ENCODE peak calls at places on chromosomes 6 and 20, in six cellular contexts. H is CD8-positive, alpha-beta T cell; T is neural crest cell; Y is astrocyte; F is heart left ventricle; I is suprapubic skin. A is an unnamed sample.

GRCh38 chr20:50172347-50173013 is 18.1 kb upstream of the CEBPB start:
- DNase-seq in H (no peak), T (peak; percentile 73), Y (peak; percentile 55), F (peak; percentile 95), I (peak; percentile 90), A (no peak)

GRCh38 chr6:3962897-3963296 is 113.7 kb downstream of the FAM50B start:
- DNase-seq in H (no peak), T (no peak), Y (no peak), F (no peak), I (no peak), A (no peak)

GRCh38 chr6:102068349-102068748 is 674.8 kb downstream of the GRIK2 start:
- DNase-seq in H (no peak), T (no peak), Y (no peak), F (no peak), I (no peak), A (no peak)

GRCh38 chr20:59164681-59165388 is 1.2 kb downstream of the ZNF831 start:
- DNase-seq in H (no peak), T (no peak), Y (no peak), F (no peak), I (no peak), A (no peak)

GRCh38 chr6:1394591-1395463 is 5.5 kb downstream of the FOXF2 start:
- DNase-seq in H (no peak), T (no peak), Y (no peak), F (no peak), I (no peak), A (no peak)

GRCh38 chr6:33414592-33415271 is 3.2 kb downstream of the CUTA start:
- DNase-seq in H (no peak), T (no peak), Y (no peak), F (no peak), I (peak; percentile 62), A (no peak)

GRCh38 chr20:2846698-2847097 is 6.2 kb downstream of the VPS16 start:
- DNase-seq in H (no peak), T (no peak), Y (no peak), F (no peak), I (no peak), A (no peak)

GRCh38 chr6:31575335-31575901 is at the start of gene TNF:
- DNase-seq in H (peak; percentile 57), T (no peak), Y (no peak), F (peak; percentile 68), I (no peak), A (no peak)

GRCh38 chr20:8155848-8156602 is 24.0 kb downstream of the PLCB1 start:
- DNase-seq in H (no peak), T (no peak), Y (no peak), F (peak; percentile 29), I (no peak), A (no peak)

DNA sequence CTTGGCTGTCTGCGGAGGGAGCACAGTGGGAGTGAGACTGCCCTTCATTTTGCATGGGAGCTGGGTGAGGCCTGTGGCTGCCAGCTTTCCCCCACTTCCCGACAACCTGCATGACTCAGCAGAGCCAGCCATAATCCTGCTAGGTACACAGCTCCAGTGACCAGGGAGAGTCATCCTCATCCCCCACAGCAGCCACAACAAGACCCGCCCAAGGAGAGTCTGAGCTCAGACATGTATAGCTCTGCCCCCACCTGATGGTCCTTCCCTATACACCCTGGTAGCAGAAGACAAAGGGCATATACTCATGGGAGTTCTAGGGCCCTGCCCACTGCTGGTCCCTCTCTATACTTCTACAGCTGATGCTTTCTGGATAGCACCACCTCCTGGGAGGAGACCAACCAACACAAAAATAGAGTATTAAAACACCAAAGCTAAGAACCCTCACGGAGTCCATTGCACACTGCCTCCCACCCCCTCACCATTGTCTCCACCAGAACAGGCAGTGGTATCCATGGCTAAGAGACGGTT is 29.3 kb upstream of the TPD52L1 start:
- DNase-seq in H (no peak), T (no peak), Y (peak; percentile 41), F (no peak), I (no peak), A (no peak)
- TF ChIP-seq CTCF in H (no peak), T (no peak), Y (no peak), F (no peak), I (no peak), A (no peak)

DNA sequence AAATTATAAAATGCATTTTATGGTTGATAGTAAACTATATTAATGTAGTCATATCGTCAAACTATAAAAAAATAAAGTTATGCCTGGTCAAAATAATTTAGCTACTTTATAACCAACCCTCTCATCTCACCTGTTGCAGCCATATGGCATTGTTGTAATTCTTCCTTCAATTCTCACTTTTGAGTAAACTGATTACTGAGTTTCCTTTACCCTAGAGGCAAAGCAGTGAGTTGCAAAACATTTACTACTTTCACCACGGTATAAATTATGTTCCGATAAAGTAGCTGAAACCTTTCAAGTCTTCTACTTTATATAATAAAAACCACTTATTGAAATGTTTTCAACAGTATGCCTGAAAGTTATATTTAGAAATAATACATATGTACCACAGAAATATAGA is 113.8 kb downstream of the AHI1 start:
- DNase-seq in H (no peak), T (no peak), Y (no peak), F (no peak), I (no peak), A (no peak)
- TF ChIP-seq CTCF in H (no peak), T (peak; percentile 41), Y (no peak), F (no peak), I (no peak), A (no peak)

DNA sequence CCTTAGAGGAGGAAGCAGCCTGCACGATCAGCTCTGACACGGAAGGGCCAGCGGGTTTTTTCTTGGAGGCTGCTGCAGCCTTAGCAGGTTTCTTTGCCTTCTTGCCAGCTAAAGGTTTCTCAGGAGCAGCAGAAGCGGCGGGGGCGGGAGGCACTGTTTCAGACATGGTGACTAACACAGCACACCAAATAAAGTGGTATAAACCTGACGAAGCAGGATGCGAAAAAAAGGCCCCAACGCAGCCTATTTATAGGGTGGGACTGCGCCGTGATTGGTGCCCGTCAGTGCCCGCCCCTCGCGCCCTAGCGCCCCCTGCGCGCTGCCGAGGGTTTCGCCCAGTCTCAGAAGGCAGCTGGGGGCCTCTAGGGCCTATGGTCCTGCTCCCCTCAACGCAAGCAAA is 55.0 kb downstream of the TRIM38 start:
- DNase-seq in H (peak; percentile 74), T (no peak), Y (peak; percentile 91), F (peak; percentile 82), I (peak; percentile 82), A (no peak)
- TF ChIP-seq CTCF in H (no peak), T (no peak), Y (peak; percentile 57), F (peak; percentile 44), I (no peak), A (peak; percentile 41)

DNA sequence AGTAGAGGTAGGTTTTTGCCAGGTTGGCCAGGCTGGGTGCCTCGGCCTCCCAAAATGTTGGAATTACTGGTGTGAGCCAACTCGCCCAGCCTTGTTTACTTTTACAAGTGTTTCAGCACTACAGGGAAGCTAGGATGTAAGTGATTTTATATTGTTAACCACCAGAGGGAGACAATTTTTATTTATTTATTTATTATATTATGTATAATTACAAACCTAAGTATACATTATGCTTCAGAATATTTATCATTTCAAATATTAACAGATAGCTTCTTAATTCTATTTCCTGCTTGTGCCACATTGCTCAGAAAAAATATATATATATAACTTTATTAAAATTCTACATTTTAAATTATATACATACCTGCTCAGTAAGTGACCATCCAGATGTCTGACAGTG is 9.8 kb downstream of the MMUT start:
- DNase-seq in H (no peak), T (no peak), Y (no peak), F (no peak), I (no peak), A (no peak)
- TF ChIP-seq CTCF in H (peak; percentile 48), T (peak; percentile 70), Y (no peak), F (peak; percentile 28), I (no peak), A (peak; percentile 14)

GRCh38 chr6:56618050-56618449 is 24.6 kb downstream of the DST start:
- DNase-seq in H (no peak), T (no peak), Y (no peak), F (no peak), I (no peak), A (no peak)
- TF ChIP-seq CTCF in H (no peak), T (peak; percentile 21), Y (peak; percentile 21), F (no peak), I (no peak), A (peak; percentile 13)